ENCODE peak calls at places on chromosome 20, in four cellular contexts. X, Q, K and C are unnamed samples.

GRCh38 chr20:41223112-41223511 is 85.8 kb downstream of the PLCG1 start:
- DNase-seq in Q (no peak), X (no peak), K (no peak), C (no peak)

GRCh38 chr20:40564997-40565680 is 123.9 kb downstream of the MAFB start:
- DNase-seq in Q (no peak), K (no peak), X (no peak), C (no peak)

GRCh38 chr20:36541227-36542018 is at the start of gene MYL9:
- DNase-seq in Q (peak; percentile 85), X (peak; percentile 97), K (no peak), C (peak; percentile 94)

GRCh38 chr20:60749804-60750602 is 502.1 kb upstream of the CDH4 start:
- DNase-seq in K (peak; percentile 4), X (no peak), Q (no peak), C (no peak)

GRCh38 chr20:14925286-14925685 is 587.9 kb upstream of the FLRT3 start:
- DNase-seq in K (no peak), X (no peak), Q (no peak), C (no peak)

GRCh38 chr20:41643504-41643938 is 25.3 kb upstream of the CHD6 start:
- DNase-seq in Q (peak; percentile 88), K (no peak), X (peak; percentile 32), C (no peak)

GRCh38 chr20:41887500-41887899 is 269.3 kb upstream of the CHD6 start:
- DNase-seq in X (no peak), Q (no peak), K (no peak), C (no peak)

GRCh38 chr20:39716796-39717341 is 754.7 kb downstream of the DHX35 start:
- DNase-seq in Q (no peak), K (no peak), X (no peak), C (no peak)

GRCh38 chr20:51749674-51750036 is 18.5 kb downstream of the ATP9A start:
- DNase-seq in Q (no peak), K (no peak), X (no peak), C (no peak)

GRCh38 chr20:48586728-48587127 is 241.1 kb downstream of the PREX1 start:
- DNase-seq in X (no peak), K (no peak), Q (peak; percentile 32), C (no peak)

GRCh38 chr20:32333181-32333987 is 24.7 kb upstream of the ASXL1 start:
- DNase-seq in X (no peak), K (no peak), Q (no peak), C (no peak)

GRCh38 chr20:14951707-14952106 is 614.3 kb upstream of the FLRT3 start:
- DNase-seq in X (no peak), K (no peak), Q (no peak), C (no peak)

GRCh38 chr20:34705383-34706021 is 1.4 kb downstream of the TP53INP2 start:
- DNase-seq in Q (peak; percentile 59), X (no peak), K (no peak), C (no peak)

GRCh38 chr20:8215516-8215915 is 83.5 kb downstream of the PLCB1 start:
- DNase-seq in X (no peak), Q (no peak), K (no peak), C (no peak)

GRCh38 chr20:35660122-35660937 is 4.4 kb downstream of the CPNE1 start:
- DNase-seq in Q (no peak), X (no peak), K (no peak), C (no peak)

GRCh38 chr20:20411382-20411781 is 43.5 kb downstream of the INSM1 start:
- DNase-seq in K (no peak), X (no peak), Q (no peak), C (no peak)

GRCh38 chr20:41524980-41525613 is 93.1 kb downstream of the CHD6 start:
- DNase-seq in X (peak; percentile 58), Q (peak; percentile 90), K (no peak), C (peak; percentile 30)

GRCh38 chr20:48583801-48584200 is 244.0 kb downstream of the PREX1 start:
- DNase-seq in K (no peak), Q (no peak), X (no peak), C (no peak)

GRCh38 chr20:59603727-59604608 is at the start of gene PHACTR3:
- DNase-seq in Q (no peak), X (no peak), K (peak; percentile 94), C (no peak)

GRCh38 chr20:23106271-23106851 is 20.2 kb upstream of the CD93 start:
- DNase-seq in Q (no peak), X (no peak), K (no peak), C (no peak)
- H3K4me1 ChIP-seq in Q (peaks cover 5% of the 10 kb centered on the region), X (peaks cover 3% of the 10 kb centered on the region), K (no peaks in the 10 kb centered on the region), C (no peaks in the 10 kb centered on the region)

GRCh38 chr20:62664316-62664971 is 22.1 kb downstream of the SLCO4A1 start:
- DNase-seq in K (no peak), X (no peak), Q (no peak), C (no peak)

GRCh38 chr20:62661647-62662046 is 19.3 kb downstream of the SLCO4A1 start:
- DNase-seq in X (peak; percentile 26), Q (no peak), K (no peak), C (no peak)

GRCh38 chr20:62660768-62661167 is 18.5 kb downstream of the SLCO4A1 start:
- DNase-seq in K (no peak), X (peak; percentile 26), Q (no peak), C (no peak)

GRCh38 chr20:62663484-62664315 is 21.4 kb downstream of the SLCO4A1 start:
- DNase-seq in X (no peak), Q (no peak), K (no peak), C (no peak)

GRCh38 chr20:62662422-62662821 is 20.1 kb downstream of the SLCO4A1 start:
- DNase-seq in X (no peak), Q (no peak), K (no peak), C (no peak)
- TF ChIP-seq EP300 in X (no peak), Q (no peak), K (no peak), C (peak; percentile 17)

GRCh38 chr20:50482396-50482890 is 27.7 kb upstream of the PTPN1 start:
- DNase-seq in X (no peak), K (no peak), Q (no peak), C (no peak)
- H3K27ac ChIP-seq in X (no peak overlapping the region), K (no peak overlapping the region), Q (peak overlapping the region; percentile 83), C (peak overlapping the region; percentile 90)

DNA sequence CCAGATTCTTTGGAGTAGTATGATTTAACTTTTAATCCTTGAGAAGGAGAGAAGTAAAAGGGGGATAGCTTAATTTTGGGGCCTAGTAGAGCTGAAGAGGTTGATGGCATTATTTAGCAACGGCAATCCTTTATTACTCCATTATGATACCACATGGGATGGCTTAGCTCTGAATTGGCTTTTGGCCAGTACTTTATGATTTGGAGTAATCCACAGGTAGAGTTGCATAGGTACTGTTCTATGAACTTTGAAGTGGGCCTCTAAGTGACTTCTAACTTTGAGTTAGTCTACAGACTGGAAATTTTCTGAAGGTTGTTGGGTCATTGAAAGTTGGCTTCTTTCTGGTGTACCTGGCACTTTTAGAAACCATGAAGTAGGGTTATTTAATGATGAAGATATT is 11.6 kb downstream of the YWHAB start:
- DNase-seq in K (no peak), X (no peak), Q (no peak), C (no peak)
- H3K4me1 ChIP-seq in K (peaks cover 2% of the 10 kb centered on the region), X (peaks cover 7% of the 10 kb centered on the region), Q (peaks cover 30% of the 10 kb centered on the region), C (peaks cover 22% of the 10 kb centered on the region)

DNA sequence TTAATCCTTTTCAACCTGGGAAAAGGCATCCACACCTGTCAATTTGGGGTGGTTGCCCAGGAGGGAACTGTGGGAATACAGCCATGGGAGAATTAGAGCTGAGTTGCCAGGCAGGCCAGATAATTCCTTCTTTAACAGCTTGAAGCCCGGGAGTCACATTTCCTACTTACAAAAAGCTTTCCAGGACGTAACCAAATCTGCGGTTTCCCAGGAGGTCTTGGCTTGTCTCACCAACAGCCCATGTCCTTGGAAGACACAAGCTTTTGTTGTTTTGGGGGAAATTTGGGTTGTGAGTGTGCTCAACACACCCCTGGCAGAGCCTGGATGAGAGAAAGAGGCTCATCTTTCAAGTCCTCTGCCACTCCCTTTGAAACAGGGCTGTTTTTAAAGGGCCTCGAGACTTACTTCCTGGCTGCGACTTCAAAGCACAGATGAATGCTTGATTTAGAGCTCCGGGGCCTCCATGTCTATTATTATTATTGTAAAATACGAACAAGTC is 465.9 kb upstream of the BTBD3 start:
- DNase-seq in K (no peak), Q (no peak), X (no peak), C (no peak)
- TF ChIP-seq EP300 in K (no peak), Q (no peak), X (no peak), C (no peak)

DNA sequence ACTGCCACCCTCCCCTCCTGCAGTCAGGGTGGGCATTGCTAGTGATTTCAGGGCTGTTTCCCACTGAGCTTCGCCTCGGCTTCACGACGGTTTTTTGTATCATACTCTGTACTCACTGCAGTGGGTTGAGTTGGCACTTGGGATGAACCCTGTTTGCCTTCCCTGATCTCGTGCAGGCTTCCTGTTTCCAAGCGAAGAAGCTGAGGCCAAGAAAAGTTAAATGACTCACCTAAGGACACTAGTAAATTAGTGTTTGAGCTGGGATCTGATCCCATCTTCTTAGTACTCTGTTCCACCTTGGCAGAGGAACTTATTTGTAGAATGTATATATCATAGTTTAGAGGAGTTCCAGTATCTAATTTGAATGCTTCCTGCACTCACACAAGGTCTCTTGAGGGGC is 50.3 kb upstream of the VSTM2L start:
- DNase-seq in X (no peak), Q (no peak), K (no peak), C (no peak)
- H3K27ac ChIP-seq in X (no peak overlapping the region), Q (no peak overlapping the region), K (no peak overlapping the region), C (no peak overlapping the region)